ENCODE peak calls at places on chromosomes 13 and 19, in five cellular contexts. One of them, this sample, is unnamed. For H3K4me1 and H3K9me3, the result is how much of the 10 kb centered on the place peaks cover.

GRCh38 chr19:18306903-18307681 is 15.8 kb downstream of the LSM4 start:
- DNase-seq in H1: no peak
- DNase-seq in hepatocyte: no peak
- DNase-seq in mammary epithelial cell: no peak
- DNase-seq in Peyer's patch: peak
- DNase-seq in this sample: no peak

GRCh38 chr13:41942462-41943094 is 18.3 kb downstream of the VWA8 start:
- DNase-seq in H1: no peak
- DNase-seq in hepatocyte: peak
- DNase-seq in mammary epithelial cell: peak
- DNase-seq in Peyer's patch: no peak
- DNase-seq in this sample: no peak

GRCh38 chr19:50658438-50659317 is 9.4 kb downstream of the C19orf81 start:
- DNase-seq in H1: peak
- DNase-seq in hepatocyte: peak
- DNase-seq in mammary epithelial cell: peak
- DNase-seq in Peyer's patch: peak
- DNase-seq in this sample: peak

GRCh38 chr19:43467730-43468129 is 2.3 kb upstream of the LYPD3 start:
- DNase-seq in H1: no peak
- DNase-seq in hepatocyte: no peak
- DNase-seq in mammary epithelial cell: peak
- DNase-seq in Peyer's patch: no peak
- DNase-seq in this sample: no peak

GRCh38 chr19:5058456-5059190 is 89.7 kb downstream of the KDM4B start:
- DNase-seq in H1: no peak
- DNase-seq in hepatocyte: no peak
- DNase-seq in mammary epithelial cell: peak
- DNase-seq in Peyer's patch: no peak
- DNase-seq in this sample: no peak

GRCh38 chr19:50422397-50423278 is 3.9 kb downstream of the SPIB start:
- DNase-seq in H1: no peak
- DNase-seq in hepatocyte: no peak
- DNase-seq in mammary epithelial cell: no peak
- DNase-seq in Peyer's patch: peak
- DNase-seq in this sample: no peak

GRCh38 chr13:105442941-105443340 is 1092.5 kb downstream of the EFNB2 start:
- DNase-seq in H1: no peak
- DNase-seq in hepatocyte: peak
- DNase-seq in mammary epithelial cell: peak
- DNase-seq in Peyer's patch: no peak
- DNase-seq in this sample: no peak

GRCh38 chr13:21749410-21749809 is 78.5 kb downstream of the FGF9 start:
- DNase-seq in H1: no peak
- DNase-seq in hepatocyte: no peak
- DNase-seq in mammary epithelial cell: peak
- DNase-seq in Peyer's patch: no peak
- DNase-seq in this sample: no peak

GRCh38 chr19:10601999-10602329 is 14.9 kb upstream of the AP1M2 start:
- DNase-seq in H1: no peak
- DNase-seq in hepatocyte: no peak
- DNase-seq in mammary epithelial cell: no peak
- DNase-seq in Peyer's patch: no peak
- DNase-seq in this sample: no peak

GRCh38 chr19:10603084-10603872 is 16.2 kb upstream of the AP1M2 start:
- DNase-seq in H1: peak
- DNase-seq in hepatocyte: peak
- DNase-seq in mammary epithelial cell: no peak
- DNase-seq in Peyer's patch: peak
- DNase-seq in this sample: peak

GRCh38 chr19:10602330-10603083 is 15.4 kb upstream of the AP1M2 start:
- DNase-seq in H1: peak
- DNase-seq in hepatocyte: peak
- DNase-seq in mammary epithelial cell: peak
- DNase-seq in Peyer's patch: peak
- DNase-seq in this sample: peak

GRCh38 chr19:10603873-10604459 is 16.9 kb upstream of the AP1M2 start:
- DNase-seq in H1: no peak
- DNase-seq in hepatocyte: no peak
- DNase-seq in mammary epithelial cell: peak
- DNase-seq in Peyer's patch: peak
- DNase-seq in this sample: no peak

GRCh38 chr19:10600149-10600548 is 13.0 kb upstream of the AP1M2 start:
- DNase-seq in H1: no peak
- DNase-seq in hepatocyte: no peak
- DNase-seq in mammary epithelial cell: no peak
- DNase-seq in Peyer's patch: no peak
- DNase-seq in this sample: no peak
- H3K4me1 ChIP-seq in H1: under half
- H3K4me1 ChIP-seq in hepatocyte: under half
- H3K4me1 ChIP-seq in mammary epithelial cell: under half
- H3K4me1 ChIP-seq in Peyer's patch: under half
- H3K4me1 ChIP-seq in this sample: under half

DNA sequence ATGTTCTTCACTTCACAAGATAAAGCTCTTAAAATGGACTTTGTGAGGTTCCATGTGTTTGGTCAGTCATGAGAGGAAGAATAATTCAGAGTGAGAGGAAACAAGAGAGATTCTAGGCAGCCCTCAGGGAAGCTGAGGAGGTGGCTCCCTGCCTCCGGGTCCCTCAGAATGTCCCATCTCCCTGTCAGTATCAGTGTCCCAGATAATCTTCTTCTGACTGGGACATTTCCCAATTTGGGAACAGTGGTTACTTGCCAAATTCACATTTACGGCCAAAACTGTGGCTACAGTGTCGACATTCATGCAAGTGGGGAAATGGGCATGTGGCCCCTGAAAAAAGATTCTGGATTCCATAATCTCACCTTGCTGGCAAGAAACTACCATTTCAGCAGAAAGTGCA is 9.0 kb downstream of the ZNF417 start:
- DNase-seq in H1: no peak
- DNase-seq in hepatocyte: no peak
- DNase-seq in mammary epithelial cell: no peak
- DNase-seq in Peyer's patch: no peak
- DNase-seq in this sample: no peak
- H3K9me3 ChIP-seq in H1: under half
- H3K9me3 ChIP-seq in hepatocyte: under half
- H3K9me3 ChIP-seq in mammary epithelial cell: under half
- H3K9me3 ChIP-seq in Peyer's patch: under half
- H3K9me3 ChIP-seq in this sample: under half

GRCh38 chr19:56874530-56874929 is 34.0 kb upstream of the PEG3 start:
- DNase-seq in H1: no peak
- DNase-seq in hepatocyte: no peak
- DNase-seq in mammary epithelial cell: no peak
- DNase-seq in Peyer's patch: no peak
- DNase-seq in this sample: no peak

GRCh38 chr19:56877069-56877715 is 36.7 kb upstream of the PEG3 start:
- DNase-seq in H1: no peak
- DNase-seq in hepatocyte: no peak
- DNase-seq in mammary epithelial cell: no peak
- DNase-seq in Peyer's patch: no peak
- DNase-seq in this sample: no peak

GRCh38 chr19:56875717-56876116 is 35.2 kb upstream of the PEG3 start:
- DNase-seq in H1: no peak
- DNase-seq in hepatocyte: no peak
- DNase-seq in mammary epithelial cell: no peak
- DNase-seq in Peyer's patch: no peak
- DNase-seq in this sample: no peak

GRCh38 chr19:56869886-56870285 is 29.4 kb upstream of the PEG3 start:
- DNase-seq in H1: no peak
- DNase-seq in hepatocyte: no peak
- DNase-seq in mammary epithelial cell: no peak
- DNase-seq in Peyer's patch: no peak
- DNase-seq in this sample: no peak

DNA sequence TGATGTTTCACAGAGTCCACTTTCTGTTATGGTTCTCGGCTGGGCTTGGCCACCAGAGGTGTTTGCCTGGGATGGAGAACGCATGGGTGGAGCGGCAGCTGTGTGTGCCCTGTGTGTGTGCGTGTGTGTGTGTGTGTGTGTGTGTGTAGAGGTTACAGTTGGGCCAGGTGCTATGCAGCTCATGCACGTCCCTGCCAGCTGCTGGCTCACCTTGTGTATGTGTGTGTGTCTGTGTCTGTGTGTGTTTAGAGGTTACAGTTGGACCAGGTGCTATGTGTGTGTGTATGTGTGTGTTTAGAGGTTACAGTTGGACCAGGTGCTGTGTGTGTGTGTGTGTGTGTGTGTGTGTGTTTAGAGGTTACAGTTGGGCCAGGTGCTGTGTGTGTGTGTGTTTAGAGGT is 33.0 kb upstream of the PEG3 start:
- DNase-seq in H1: no peak
- DNase-seq in hepatocyte: no peak
- DNase-seq in mammary epithelial cell: no peak
- DNase-seq in Peyer's patch: no peak
- DNase-seq in this sample: no peak
- H3K4me1 ChIP-seq in H1: under half
- H3K4me1 ChIP-seq in hepatocyte: under half
- H3K4me1 ChIP-seq in mammary epithelial cell: under half
- H3K4me1 ChIP-seq in Peyer's patch: under half
- H3K4me1 ChIP-seq in this sample: under half

GRCh38 chr19:36918090-36918489 is 2.0 kb downstream of the ZNF568 start:
- DNase-seq in H1: no peak
- DNase-seq in hepatocyte: no peak
- DNase-seq in mammary epithelial cell: no peak
- DNase-seq in Peyer's patch: no peak
- DNase-seq in this sample: no peak
- H3K9me3 ChIP-seq in H1: under half
- H3K9me3 ChIP-seq in hepatocyte: under half
- H3K9me3 ChIP-seq in mammary epithelial cell: under half
- H3K9me3 ChIP-seq in Peyer's patch: under half
- H3K9me3 ChIP-seq in this sample: under half

DNA sequence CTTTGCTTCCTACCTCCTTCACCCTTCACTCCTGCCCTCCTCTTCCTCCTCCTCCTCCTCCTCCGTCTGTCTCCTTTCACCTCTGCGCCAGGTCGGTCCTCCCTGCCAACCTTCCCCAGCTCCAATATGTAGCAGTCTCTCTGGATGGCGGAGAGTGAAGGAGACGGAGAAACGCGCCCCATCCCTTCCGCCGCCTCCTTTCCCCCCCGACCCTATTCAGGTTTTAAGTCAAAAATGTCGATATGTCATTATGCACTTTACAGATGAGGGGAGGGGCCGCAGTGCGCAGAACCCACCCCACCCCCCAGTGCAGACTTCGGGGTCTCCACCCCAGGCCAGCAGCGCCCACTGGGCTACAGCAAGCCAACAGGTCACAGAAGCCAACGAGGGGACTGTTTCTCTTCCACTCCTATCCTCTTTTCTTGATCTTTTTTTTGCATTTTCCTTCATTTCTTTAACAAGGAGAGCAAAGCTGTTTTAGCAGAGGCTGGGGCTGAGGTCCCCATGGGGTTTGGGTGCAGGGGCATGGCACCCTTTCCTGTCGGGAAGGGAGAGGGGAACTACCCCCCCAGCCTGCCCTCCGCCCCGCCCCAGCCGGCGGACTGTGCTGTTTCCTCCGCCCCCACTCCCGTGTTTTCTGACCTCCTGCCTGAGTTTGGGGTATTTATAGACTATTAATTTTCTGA is 9.2 kb downstream of the MIDN start:
- DNase-seq in H1: no peak
- DNase-seq in hepatocyte: no peak
- DNase-seq in mammary epithelial cell: no peak
- DNase-seq in Peyer's patch: no peak
- DNase-seq in this sample: no peak
- H3K4me1 ChIP-seq in H1: under half
- H3K4me1 ChIP-seq in hepatocyte: half or more
- H3K4me1 ChIP-seq in mammary epithelial cell: half or more
- H3K4me1 ChIP-seq in Peyer's patch: half or more
- H3K4me1 ChIP-seq in this sample: half or more